ENCODE peak calls at places on chromosomes 16 and 17, in five cellular contexts. P, Y, N, G and U are unnamed samples.

GRCh38 chr16:35181422-35182030 is 1722.1 kb downstream of the TP53TG3F start:
- DNase-seq in Y (no peak), P (no peak), G (no peak), N (no peak), U (no peak)

GRCh38 chr17:38428150-38428642 is at the start of gene ARHGAP23:
- DNase-seq in N (peak; percentile 84), P (peak; percentile 74), G (peak; percentile 41), Y (no peak), U (peak; percentile 74)

GRCh38 chr16:6891486-6891885 is 441.2 kb upstream of the RBFOX1 start:
- DNase-seq in P (no peak), Y (no peak), N (no peak), G (no peak), U (peak; percentile 44)

GRCh38 chr16:57301126-57301817 is 16.8 kb upstream of the PLLP start:
- DNase-seq in N (no peak), G (no peak), P (no peak), Y (no peak), U (no peak)

GRCh38 chr16:49027420-49027819 is 254.2 kb downstream of the CBLN1 start:
- DNase-seq in Y (no peak), P (no peak), N (no peak), G (no peak), U (no peak)

GRCh38 chr17:31072186-31072585 is 22.6 kb upstream of the NF1 start:
- DNase-seq in N (peak; percentile 67), Y (no peak), G (no peak), P (no peak), U (peak; percentile 63)

GRCh38 chr16:3152273-3153076 is 17.6 kb downstream of the ZNF213 start:
- DNase-seq in P (peak; percentile 81), N (peak; percentile 87), Y (peak; percentile 89), G (peak; percentile 96), U (peak; percentile 94)

GRCh38 chr17:44223574-44224046 is 4.1 kb upstream of the UBTF start:
- DNase-seq in G (peak; percentile 99), P (no peak), Y (no peak), N (peak; percentile 61), U (no peak)

GRCh38 chr17:72381597-72382397 is 261.0 kb downstream of the SOX9 start:
- DNase-seq in P (peak; percentile 60), Y (peak; percentile 80), N (no peak), G (peak; percentile 44), U (peak; percentile 52)

GRCh38 chr17:67043283-67043682 is 1.1 kb upstream of the CACNG1 start:
- DNase-seq in Y (no peak), N (peak; percentile 8), P (no peak), G (no peak), U (no peak)

GRCh38 chr17:43423777-43424455 is 25.1 kb downstream of the ARL4D start:
- DNase-seq in N (no peak), G (no peak), Y (no peak), P (no peak), U (no peak)

GRCh38 chr16:66717112-66717675 is 20.7 kb upstream of the CMTM4 start:
- DNase-seq in Y (no peak), G (peak; percentile 47), N (peak; percentile 82), P (no peak), U (peak; percentile 61)

GRCh38 chr17:7380855-7381683 is at the start of gene TNK1:
- DNase-seq in Y (no peak), P (no peak), G (peak; percentile 49), N (peak; percentile 48), U (peak; percentile 72)
- H3K9ac ChIP-seq in Y (peak within 1 kb of the TSS; percentile 89), P (no peak within 1 kb of the TSS), G (peak within 1 kb of the TSS; percentile 73), N (peak within 1 kb of the TSS; percentile 41), U (peak within 1 kb of the TSS; percentile 23)

GRCh38 chr17:50684612-50685333 is 22.9 kb downstream of the ANKRD40 start:
- DNase-seq in N (no peak), Y (no peak), P (no peak), G (peak; percentile 74), U (peak; percentile 33)
- TF ChIP-seq EZH2phosphoT487 in N (no peak), Y (no peak), P (no peak), G (no peak), U (no peak)

GRCh38 chr17:75361344-75361743 is 44.1 kb downstream of the GRB2 start:
- DNase-seq in G (peak; percentile 19), P (no peak), N (no peak), Y (no peak), U (no peak)
- H3K9ac ChIP-seq in G (no peak overlapping the region), P (no peak overlapping the region), N (no peak overlapping the region), Y (no peak overlapping the region), U (no peak overlapping the region)

GRCh38 chr17:4033751-4034251 is 69.6 kb upstream of the ATP2A3 start:
- DNase-seq in Y (no peak), N (no peak), P (no peak), G (no peak), U (no peak)
- TF ChIP-seq EZH2phosphoT487 in Y (no peak), N (no peak), P (no peak), G (no peak), U (no peak)

GRCh38 chr17:40490982-40491381 is 10.4 kb downstream of the TNS4 start:
- DNase-seq in P (no peak), G (no peak), Y (no peak), N (no peak), U (no peak)
- H3K9ac ChIP-seq in P (no peak overlapping the region), G (no peak overlapping the region), Y (no peak overlapping the region), N (peak overlapping the region; percentile 68), U (no peak overlapping the region)

GRCh38 chr16:89112377-89113151 is 18.9 kb downstream of the ACSF3 start:
- DNase-seq in P (no peak), G (no peak), Y (no peak), N (no peak), U (no peak)
- TF ChIP-seq EZH2phosphoT487 in P (no peak), G (no peak), Y (no peak), N (no peak), U (no peak)

GRCh38 chr16:89613954-89614459 is 565 bp downstream of the DPEP1 start:
- DNase-seq in G (no peak), Y (no peak), N (no peak), P (no peak), U (no peak)
- H3K9ac ChIP-seq in G (no peak overlapping the region), Y (no peak overlapping the region), N (no peak overlapping the region), P (no peak overlapping the region), U (no peak overlapping the region)

GRCh38 chr16:54355251-54355650 is 68.7 kb upstream of the IRX3 start:
- DNase-seq in G (no peak), P (no peak), Y (no peak), N (peak; percentile 52), U (no peak)
- TF ChIP-seq EZH2phosphoT487 in G (no peak), P (no peak), Y (no peak), N (no peak), U (no peak)

GRCh38 chr17:75779250-75779986 is 5.2 kb upstream of the UNK start:
- DNase-seq in Y (peak; percentile 100), G (peak; percentile 100), N (peak; percentile 100), P (peak; percentile 100), U (peak; percentile 99)

GRCh38 chr17:75777243-75777922 is 7.2 kb upstream of the UNK start:
- DNase-seq in P (no peak), G (no peak), N (peak; percentile 41), Y (no peak), U (no peak)

GRCh38 chr17:75778861-75779249 is 5.8 kb upstream of the UNK start:
- DNase-seq in P (peak; percentile 74), N (no peak), G (no peak), Y (no peak), U (peak; percentile 82)

GRCh38 chr17:75783069-75783783 is 1.4 kb upstream of the UNK start:
- DNase-seq in G (peak; percentile 97), N (peak; percentile 86), Y (peak; percentile 80), P (peak; percentile 89), U (no peak)

DNA sequence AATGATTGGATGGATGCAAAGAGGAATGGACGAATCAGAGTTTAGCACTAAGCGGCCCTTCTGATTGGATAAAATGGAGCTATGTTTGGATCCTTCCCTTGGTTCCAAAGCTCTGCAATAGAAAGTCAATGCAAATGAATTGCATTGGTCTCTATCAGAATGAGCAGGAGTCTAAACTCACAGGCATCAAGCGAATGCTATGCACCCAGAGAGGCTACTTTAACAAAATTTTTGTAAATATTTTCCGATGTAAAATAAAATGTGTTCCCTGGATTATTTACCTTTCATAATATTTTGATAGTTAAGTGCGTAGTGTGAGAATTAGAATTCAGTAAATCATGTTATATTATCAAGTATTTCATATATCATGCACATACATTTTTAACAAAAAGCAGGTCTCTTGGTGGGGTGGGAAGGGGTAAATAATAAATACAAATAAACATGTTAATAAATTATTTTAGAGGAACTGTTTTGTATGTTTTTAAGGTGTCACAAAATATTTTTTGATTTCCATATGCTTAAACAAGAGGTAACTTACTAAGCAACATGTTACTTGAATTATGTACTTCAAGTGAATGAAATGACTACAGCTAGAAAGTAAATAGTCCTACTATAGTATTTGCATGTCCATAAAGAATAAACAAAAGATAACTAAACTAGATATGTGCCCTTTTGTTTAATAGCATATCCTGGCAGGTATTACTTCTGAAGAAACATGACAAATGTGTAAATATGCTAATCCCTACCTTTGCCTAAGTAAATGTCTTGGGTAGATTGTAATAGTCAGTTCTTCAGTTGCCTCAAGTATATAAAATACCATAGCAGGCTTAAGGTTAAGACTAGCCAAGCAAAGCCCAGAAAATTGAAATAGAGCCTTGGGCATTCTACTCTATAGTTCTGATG is 4.4 kb upstream of the UNK start:
- DNase-seq in P (no peak), Y (no peak), N (no peak), G (no peak), U (no peak)
- H3K9ac ChIP-seq in P (peak overlapping the region; percentile 10), Y (no peak overlapping the region), N (no peak overlapping the region), G (peak overlapping the region; percentile 10), U (no peak overlapping the region)